ENCODE peak calls at places on chromosomes 5 and 9, in four cellular contexts. X is A549, U is tibial nerve, T is stomach. V is an unnamed sample. For H3K4me1, the result is how much of the 10 kb centered on the place peaks cover.

GRCh38 chr9:92187390-92187789 is 72.2 kb upstream of the SPTLC1 start:
- DNase-seq in U (no peak), X (no peak), T (no peak), V (no peak)

GRCh38 chr9:2228132-2228531 is 213.0 kb downstream of the SMARCA2 start:
- DNase-seq in T (no peak), U (no peak), X (no peak), V (no peak)

GRCh38 chr9:125759812-125760134 is 12.6 kb downstream of the PBX3 start:
- DNase-seq in T (no peak), X (no peak), U (no peak), V (no peak)

GRCh38 chr9:38255599-38255998 is 136.9 kb upstream of the ALDH1B1 start:
- DNase-seq in X (no peak), T (no peak), U (no peak), V (no peak)

GRCh38 chr5:134874831-134875655 is 872 bp downstream of the TXNDC15 start:
- DNase-seq in U (peak), X (peak), T (peak), V (peak)

GRCh38 chr5:134586866-134587524 is 45.6 kb downstream of the SAR1B start:
- DNase-seq in X (peak), U (peak), T (peak), V (peak)

GRCh38 chr5:137831526-137831925 is 36.1 kb upstream of the MYOT start:
- DNase-seq in T (no peak), X (no peak), U (no peak), V (no peak)

GRCh38 chr9:93305497-93306020 is 121.6 kb downstream of the WNK2 start:
- DNase-seq in U (no peak), T (peak), X (no peak), V (peak)

GRCh38 chr5:147483961-147484707 is 25.7 kb downstream of the DPYSL3 start:
- DNase-seq in X (no peak), U (peak), T (no peak), V (peak)

GRCh38 chr5:97000391-97000790 is 64.5 kb downstream of the LNPEP start:
- DNase-seq in X (no peak), T (no peak), U (no peak), V (no peak)

GRCh38 chr5:98927242-98927987 is 1.4 kb downstream of the CHD1 start:
- DNase-seq in U (no peak), X (peak), T (no peak), V (no peak)

GRCh38 chr9:137216188-137216965 is 5.7 kb downstream of the RNF208 start:
- DNase-seq in X (no peak), T (no peak), U (no peak), V (no peak)

GRCh38 chr5:71013575-71013974 is 11.6 kb downstream of the NAIP start:
- DNase-seq in U (no peak), T (no peak), X (no peak), V (no peak)

GRCh38 chr9:127223810-127224177 is 40.8 kb upstream of the GARNL3 start:
- DNase-seq in T (no peak), U (no peak), X (no peak), V (no peak)

GRCh38 chr9:16003785-16004184 is 450.9 kb downstream of the CCDC171 start:
- DNase-seq in T (no peak), U (no peak), X (no peak), V (no peak)

GRCh38 chr5:159878988-159879471 is 37.3 kb upstream of the ADRA1B start:
- DNase-seq in T (peak), X (peak), U (peak), V (peak)

GRCh38 chr5:132261881-132262845 is 4.7 kb downstream of the PDLIM4 start:
- DNase-seq in T (no peak), X (no peak), U (no peak), V (no peak)

GRCh38 chr5:132260051-132260450 is 2.6 kb downstream of the PDLIM4 start:
- DNase-seq in X (no peak), T (no peak), U (no peak), V (no peak)

GRCh38 chr5:132262882-132263547 is 5.5 kb downstream of the PDLIM4 start:
- DNase-seq in U (no peak), T (no peak), X (no peak), V (no peak)

GRCh38 chr5:132259061-132259851 is 1.8 kb downstream of the PDLIM4 start:
- DNase-seq in U (peak), X (no peak), T (peak), V (peak)

GRCh38 chr5:132260714-132261615 is 3.5 kb downstream of the PDLIM4 start:
- DNase-seq in U (peak), X (no peak), T (peak), V (peak)
- H3K4me1 ChIP-seq in U (under half), X (under half), T (half or more), V (half or more)

DNA sequence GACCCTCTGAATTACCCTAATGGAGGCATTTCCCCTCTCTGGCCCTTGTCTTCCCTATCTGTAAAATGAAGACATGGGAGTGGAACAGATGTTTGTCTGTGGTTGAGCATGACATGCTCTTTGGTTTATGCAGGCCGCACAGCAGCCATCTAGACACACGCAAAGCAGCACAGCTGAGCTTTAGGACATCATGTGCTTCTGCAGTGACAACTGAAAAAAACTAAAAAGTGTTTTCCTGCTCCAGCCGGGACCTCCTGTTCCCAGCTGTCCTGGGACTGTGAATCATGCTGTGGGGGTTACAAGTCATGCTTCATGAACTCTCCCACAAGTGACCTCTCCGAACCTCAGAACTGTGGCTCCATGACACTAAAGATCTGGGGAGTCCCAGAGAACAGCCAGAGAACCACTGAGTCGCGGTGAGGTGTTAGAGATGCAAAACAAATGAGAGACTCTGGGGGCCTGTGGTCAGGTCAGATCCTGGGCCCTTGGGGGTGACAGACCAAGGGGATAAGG is 1.7 kb downstream of the SMIM3 start:
- DNase-seq in X (no peak), T (peak), U (no peak), V (no peak)
- TF ChIP-seq EP300 in X (no peak), T (peak), U (peak), V (peak)

DNA sequence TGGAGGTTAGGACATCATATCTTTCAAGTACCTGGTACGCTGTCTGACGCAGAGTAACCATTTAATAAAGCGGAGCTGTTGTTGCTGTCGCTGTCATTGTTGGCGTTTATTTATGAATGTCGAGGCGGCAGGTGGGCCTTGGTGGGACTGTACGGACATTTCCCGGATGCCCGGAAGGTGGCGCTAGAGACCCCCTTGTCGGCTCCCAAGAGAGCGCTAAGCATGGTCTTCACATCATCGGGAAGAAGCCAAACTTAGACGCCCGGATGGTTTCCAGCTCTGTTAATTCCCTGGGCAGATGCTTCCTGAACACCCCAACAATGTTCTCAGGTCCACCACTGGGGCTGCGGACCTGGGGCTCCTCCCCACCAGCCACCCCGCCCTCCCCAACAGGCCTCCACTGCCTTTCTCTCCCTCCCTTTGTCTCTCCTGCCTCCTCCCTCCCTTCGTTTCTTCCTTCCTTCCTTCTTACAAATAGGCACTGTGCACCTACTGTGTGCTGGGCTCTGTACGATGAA is 54.1 kb downstream of the DUSP1 start:
- DNase-seq in T (peak), U (peak), X (peak), V (peak)
- TF ChIP-seq POLR2A in T (no peak), U (no peak), X (no peak), V (no peak)

DNA sequence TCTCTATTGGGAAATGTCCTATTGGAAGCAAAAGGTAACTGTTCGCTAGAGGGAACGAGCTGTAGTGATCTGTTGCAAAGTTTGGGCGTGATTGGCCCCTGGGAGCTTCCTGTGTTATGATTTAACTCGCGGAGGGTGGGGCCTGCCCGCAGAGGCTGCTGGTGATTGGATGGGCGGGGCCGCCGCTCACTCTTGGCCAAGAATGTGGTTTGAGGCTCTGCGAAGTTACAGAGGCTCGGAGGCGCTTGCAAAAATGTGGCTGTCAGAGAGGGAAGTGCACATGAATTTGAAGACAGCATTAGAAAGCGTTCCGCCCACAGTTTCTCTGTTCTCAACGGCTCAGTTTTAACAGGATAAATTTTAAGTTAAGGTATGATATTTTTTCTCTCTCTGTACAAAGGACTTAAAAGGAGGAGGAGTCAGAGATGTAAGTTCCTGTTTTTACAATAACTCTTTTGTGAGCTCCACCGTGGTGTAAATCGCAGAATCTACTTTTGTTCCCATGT is 46.9 kb downstream of the CNTRL start:
- DNase-seq in X (peak), U (peak), T (peak), V (peak)
- H3K4me1 ChIP-seq in X (under half), U (under half), T (under half), V (under half)

GRCh38 chr9:129835128-129835859 is at the start of the genes C9orf78 and USP20:
- DNase-seq in T (peak), X (peak), U (peak), V (peak)
- TF ChIP-seq EP300 in T (no peak), X (no peak), U (peak), V (no peak)

V was measured in suprapubic skin.